ENCODE peak calls at places on chromosomes 1 and 21, in six cellular contexts. B is fibroblast of lung, R is IMR-90, M is heart left ventricle, V is PC-3, N is left ventricle myocardium inferior. C is an unnamed sample.

GRCh38 chr1:156706647-156707008 is 1.2 kb upstream of the CRABP2 start:
- DNase-seq in V (peak; percentile 29), B (peak; percentile 56), N (peak; percentile 74), M (peak; percentile 83), R (no peak), C (peak; percentile 83)

GRCh38 chr1:42946120-42947009 is 12.3 kb downstream of the SLC2A1 start:
- DNase-seq in B (no peak), V (no peak), R (no peak), M (no peak), N (no peak), C (no peak)

GRCh38 chr1:165644064-165644735 is 13.2 kb downstream of the MGST3 start:
- DNase-seq in R (peak; percentile 31), N (no peak), V (peak; percentile 81), M (no peak), B (no peak), C (no peak)

GRCh38 chr1:42153598-42153995 is 387 bp downstream of the GUCA2B start:
- DNase-seq in V (no peak), B (no peak), M (no peak), R (no peak), N (no peak), C (no peak)

GRCh38 chr1:191752342-191752741 is 405.9 kb upstream of the RGS18 start:
- DNase-seq in N (no peak), M (no peak), B (no peak), R (no peak), V (no peak), C (no peak)

GRCh38 chr1:97014426-97014825 is 292.8 kb downstream of the PTBP2 start:
- DNase-seq in R (no peak), N (no peak), V (no peak), B (no peak), M (no peak), C (no peak)

GRCh38 chr1:24185056-24185455 is 2.0 kb downstream of the IFNLR1 start:
- DNase-seq in V (no peak), N (no peak), R (no peak), B (no peak), M (no peak), C (no peak)

GRCh38 chr1:35603941-35604340 is 30.8 kb downstream of the TFAP2E start:
- DNase-seq in V (no peak), B (peak; percentile 41), M (no peak), N (no peak), R (no peak), C (no peak)

GRCh38 chr1:211370669-211371068 is 44.0 kb downstream of the TRAF5 start:
- DNase-seq in B (no peak), R (no peak), M (no peak), V (no peak), N (no peak), C (no peak)

GRCh38 chr1:151047591-151047924 is at the start of gene C1orf56:
- DNase-seq in R (peak; percentile 60), M (peak; percentile 76), B (peak; percentile 73), N (peak; percentile 68), V (peak; percentile 76), C (peak; percentile 70)

GRCh38 chr1:234617135-234617985 is 7.4 kb upstream of the IRF2BP2 start:
- DNase-seq in V (no peak), N (no peak), M (no peak), B (peak; percentile 80), R (no peak), C (no peak)

GRCh38 chr1:3320246-3321152 is 134.0 kb upstream of the ARHGEF16 start:
- DNase-seq in M (no peak), R (peak; percentile 25), V (no peak), N (no peak), B (peak; percentile 63), C (no peak)

GRCh38 chr1:155070721-155071556 is 7.4 kb downstream of the EFNA4 start:
- DNase-seq in R (peak; percentile 64), B (peak; percentile 78), M (peak; percentile 77), V (peak; percentile 93), N (peak; percentile 78), C (peak; percentile 80)

GRCh38 chr21:44010429-44010828 is 1.7 kb upstream of the TRAPPC10 start:
- DNase-seq in N (no peak), B (no peak), V (no peak), M (no peak), R (no peak), C (no peak)

GRCh38 chr1:183093066-183093668 is 69.9 kb downstream of the LAMC1 start:
- DNase-seq in R (no peak), M (no peak), N (no peak), B (no peak), V (no peak), C (no peak)

GRCh38 chr1:230823421-230823820 is 44.9 kb downstream of the C1orf198 start:
- DNase-seq in B (no peak), R (no peak), M (peak; percentile 67), N (peak; percentile 54), V (no peak), C (no peak)

GRCh38 chr1:27122652-27123051 is 32.3 kb downstream of the SLC9A1 start:
- DNase-seq in R (peak; percentile 73), B (peak; percentile 69), V (peak; percentile 90), M (peak; percentile 54), N (peak; percentile 42), C (peak; percentile 87)

GRCh38 chr1:20058531-20058930 is 11.5 kb upstream of the PLA2G5 start:
- DNase-seq in M (no peak), N (no peak), R (peak; percentile 82), B (peak; percentile 97), V (peak; percentile 86), C (no peak)

GRCh38 chr1:69693921-69694320 is 126.2 kb downstream of the LRRC7 start:
- DNase-seq in M (no peak), B (no peak), R (no peak), V (no peak), N (no peak), C (no peak)

GRCh38 chr1:228276361-228276831 is 68.6 kb downstream of the OBSCN start:
- DNase-seq in B (peak; percentile 5), R (no peak), V (no peak), M (peak; percentile 20), N (peak; percentile 18), C (peak; percentile 37)

GRCh38 chr1:160522622-160523345 is at the start of gene SLAMF6:
- DNase-seq in V (no peak), B (no peak), N (no peak), M (no peak), R (no peak), C (no peak)

GRCh38 chr1:8947127-8947691 is 1.5 kb downstream of the CA6 start:
- DNase-seq in R (no peak), M (no peak), B (no peak), V (no peak), N (no peak), C (no peak)

GRCh38 chr1:169576241-169576933 is 9.9 kb downstream of the F5 start:
- DNase-seq in M (peak; percentile 22), B (no peak), V (no peak), R (no peak), N (peak; percentile 39), C (no peak)

GRCh38 chr1:7956218-7957032 is 5.1 kb upstream of the PARK7 start:
- DNase-seq in N (no peak), R (peak; percentile 91), B (peak; percentile 66), V (no peak), M (no peak), C (no peak)

GRCh38 chr1:95126846-95127245 is 9.7 kb downstream of the TLCD4 start:
- DNase-seq in B (no peak), M (no peak), N (no peak), V (no peak), R (no peak), C (no peak)

GRCh38 chr1:86750076-86750475 is 45.7 kb downstream of the SH3GLB1 start:
- DNase-seq in R (no peak), M (no peak), B (no peak), N (no peak), V (no peak), C (no peak)

GRCh38 chr1:204641936-204642335 is 43.6 kb downstream of the LRRN2 start:
- DNase-seq in N (no peak), B (no peak), R (no peak), V (no peak), M (no peak), C (no peak)

GRCh38 chr21:38853421-38853919 is 47.7 kb downstream of the ETS2 start:
- DNase-seq in N (no peak), V (peak; percentile 98), M (peak; percentile 38), R (peak; percentile 96), B (peak; percentile 99), C (peak; percentile 43)

DNA sequence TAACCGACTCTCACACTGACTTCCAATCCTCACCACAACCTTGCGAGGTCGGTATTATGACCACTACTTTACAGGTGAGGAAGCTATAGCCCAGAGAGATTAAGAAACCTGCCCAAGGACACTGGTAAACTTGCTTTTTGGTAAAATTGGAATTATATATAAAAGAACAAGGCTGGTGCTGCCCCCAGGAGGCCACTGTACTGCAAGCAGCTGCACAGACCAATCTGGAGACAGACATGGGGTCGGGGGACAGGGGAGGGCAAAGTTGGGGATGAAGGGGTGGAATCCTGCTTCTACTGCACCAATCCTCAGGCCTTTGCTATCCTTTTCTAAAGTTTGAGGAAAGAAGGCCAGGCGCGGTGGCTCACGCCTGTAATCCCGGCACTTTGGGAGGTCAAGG is 280.8 kb downstream of the SPATA17 start:
- DNase-seq in M (no peak), R (no peak), V (peak; percentile 67), N (no peak), B (no peak), C (no peak)
- TF ChIP-seq CTCF in M (no peak), R (no peak), V (peak; percentile 91), N (no peak), B (peak; percentile 22), C (no peak)

DNA sequence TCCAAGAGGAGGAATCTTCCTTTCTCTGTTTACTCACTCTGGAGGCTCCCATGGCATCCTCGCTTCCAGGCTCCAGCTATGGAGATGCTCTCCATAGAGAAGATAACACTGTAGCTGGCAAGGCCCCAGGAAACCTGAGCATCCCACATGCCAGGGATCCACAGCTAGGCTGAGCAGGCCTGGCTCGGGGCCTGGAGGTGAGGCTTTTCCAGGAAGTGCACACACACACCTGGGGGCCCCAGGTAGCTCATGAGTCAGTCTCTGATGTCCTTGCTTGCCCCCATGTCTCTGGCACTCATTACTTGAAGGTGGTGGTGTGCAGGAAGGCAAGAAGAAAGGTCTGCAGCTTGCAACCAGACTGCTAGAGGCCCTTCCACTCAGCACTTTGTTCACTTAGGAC is 5.5 kb upstream of the LCE5A start:
- DNase-seq in B (no peak), N (no peak), V (no peak), M (no peak), R (no peak), C (no peak)
- H3K9me3 ChIP-seq in B (no peaks in the 10 kb centered on the region), N (no peaks in the 10 kb centered on the region), V (no peaks in the 10 kb centered on the region), M (no peaks in the 10 kb centered on the region), R (no peaks in the 10 kb centered on the region), C (no peaks in the 10 kb centered on the region)

DNA sequence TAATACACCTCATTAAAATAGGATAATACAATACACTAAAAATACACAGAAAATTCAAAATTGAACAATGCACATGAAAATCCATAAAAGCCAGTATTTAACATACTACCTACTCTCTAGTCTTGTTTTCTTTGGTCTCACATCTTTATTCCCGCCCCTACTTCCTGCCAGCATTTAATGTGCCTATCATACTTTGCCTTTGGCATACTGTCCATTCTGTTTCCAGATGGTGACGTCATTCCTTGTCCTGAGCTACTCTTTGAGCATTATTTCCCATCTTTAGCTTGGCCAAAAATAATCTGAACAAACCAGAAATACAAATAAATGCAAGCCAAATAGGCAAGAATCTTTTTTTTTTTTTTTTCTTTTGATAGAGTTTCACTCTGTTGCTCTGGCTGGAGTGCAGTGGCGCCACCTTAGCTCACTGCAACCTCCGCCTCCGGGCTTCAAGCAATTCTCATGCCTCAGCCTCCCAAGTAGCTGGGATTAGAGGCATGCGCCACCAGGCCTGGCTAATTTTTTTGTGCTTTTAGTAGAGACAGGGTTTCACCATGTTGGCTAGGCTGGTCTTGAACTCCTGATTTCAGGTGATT is 4.4 kb downstream of the HFM1 start:
- DNase-seq in M (no peak), N (no peak), B (no peak), V (no peak), R (no peak), C (no peak)
- TF ChIP-seq CTCF in M (no peak), N (no peak), B (no peak), V (no peak), R (no peak), C (no peak)

GRCh38 chr1:93083979-93084378 is 4.9 kb downstream of the MTF2 start:
- DNase-seq in B (no peak), M (no peak), N (no peak), V (no peak), R (no peak), C (no peak)
- H3K9me3 ChIP-seq in B (no peaks in the 10 kb centered on the region), M (no peaks in the 10 kb centered on the region), N (peaks cover 13% of the 10 kb centered on the region), V (no peaks in the 10 kb centered on the region), R (no peaks in the 10 kb centered on the region), C (no peaks in the 10 kb centered on the region)